ENCODE peak calls at places on chromosomes 12 and 14, in five cellular contexts. Y is lower lobe of right lung, U is brain microvascular endothelial cell, H is heart right ventricle, W is cardiac muscle cell. O is an unnamed sample.

GRCh38 chr12:124651508-124652273 is 84.3 kb upstream of the NCOR2 start:
- DNase-seq in Y (no peak), U (no peak), H (no peak), W (no peak), O (no peak)

GRCh38 chr12:11555743-11556625 is 93.5 kb upstream of the ETV6 start:
- DNase-seq in Y (no peak), U (no peak), H (no peak), W (no peak), O (no peak)

GRCh38 chr12:8913702-8914032 is 642 bp upstream of the PHC1 start:
- DNase-seq in Y (no peak), U (no peak), H (no peak), W (peak; percentile 19), O (no peak)

GRCh38 chr14:94879504-94879903 is 109.6 kb upstream of the GSC start:
- DNase-seq in Y (no peak), U (no peak), H (no peak), W (no peak), O (no peak)

GRCh38 chr14:95561001-95561412 is 26.2 kb downstream of the GLRX5 start:
- DNase-seq in Y (peak; percentile 88), U (peak; percentile 84), H (peak; percentile 79), W (peak; percentile 93), O (peak; percentile 76)

GRCh38 chr12:40183745-40184144 is 41.1 kb upstream of the LRRK2 start:
- DNase-seq in Y (no peak), U (no peak), H (no peak), W (no peak), O (no peak)

GRCh38 chr14:87952307-87953094 is 40.5 kb downstream of the GALC start:
- DNase-seq in Y (no peak), U (no peak), H (no peak), W (no peak), O (no peak)

GRCh38 chr14:57057803-57058202 is 210.9 kb downstream of the EXOC5 start:
- DNase-seq in Y (no peak), U (no peak), H (no peak), W (no peak), O (no peak)

GRCh38 chr14:48615618-48616017 is 940.2 kb upstream of the MDGA2 start:
- DNase-seq in Y (no peak), U (no peak), H (no peak), W (no peak), O (no peak)

GRCh38 chr14:75548544-75548943 is 26.3 kb downstream of the BATF start:
- DNase-seq in Y (no peak), U (no peak), H (no peak), W (no peak), O (no peak)

GRCh38 chr14:98736701-98737338 is 535.2 kb downstream of the BCL11B start:
- DNase-seq in Y (no peak), U (no peak), H (no peak), W (no peak), O (no peak)

GRCh38 chr14:70168401-70168800 is 20.4 kb downstream of the SLC8A3 start:
- DNase-seq in Y (no peak), U (no peak), H (no peak), W (no peak), O (no peak)

GRCh38 chr12:131616316-131617098 is 94.4 kb upstream of the SFSWAP start:
- DNase-seq in Y (no peak), U (no peak), H (no peak), W (no peak), O (no peak)
- H3K27ac ChIP-seq in Y (no peak overlapping the region), U (no peak overlapping the region), H (no peak overlapping the region), W (no peak overlapping the region), O (peak overlapping the region; percentile 67)

GRCh38 chr12:46855760-46856159 is 30.0 kb upstream of the SLC38A4 start:
- DNase-seq in Y (no peak), U (no peak), H (no peak), W (no peak), O (no peak)

GRCh38 chr12:46858368-46858767 is 32.6 kb upstream of the SLC38A4 start:
- DNase-seq in Y (no peak), U (no peak), H (no peak), W (no peak), O (no peak)

GRCh38 chr12:46857486-46857885 is 31.7 kb upstream of the SLC38A4 start:
- DNase-seq in Y (no peak), U (no peak), H (no peak), W (no peak), O (no peak)
- H3K27ac ChIP-seq in Y (no peak overlapping the region), U (no peak overlapping the region), H (no peak overlapping the region), W (no peak overlapping the region), O (no peak overlapping the region)

DNA sequence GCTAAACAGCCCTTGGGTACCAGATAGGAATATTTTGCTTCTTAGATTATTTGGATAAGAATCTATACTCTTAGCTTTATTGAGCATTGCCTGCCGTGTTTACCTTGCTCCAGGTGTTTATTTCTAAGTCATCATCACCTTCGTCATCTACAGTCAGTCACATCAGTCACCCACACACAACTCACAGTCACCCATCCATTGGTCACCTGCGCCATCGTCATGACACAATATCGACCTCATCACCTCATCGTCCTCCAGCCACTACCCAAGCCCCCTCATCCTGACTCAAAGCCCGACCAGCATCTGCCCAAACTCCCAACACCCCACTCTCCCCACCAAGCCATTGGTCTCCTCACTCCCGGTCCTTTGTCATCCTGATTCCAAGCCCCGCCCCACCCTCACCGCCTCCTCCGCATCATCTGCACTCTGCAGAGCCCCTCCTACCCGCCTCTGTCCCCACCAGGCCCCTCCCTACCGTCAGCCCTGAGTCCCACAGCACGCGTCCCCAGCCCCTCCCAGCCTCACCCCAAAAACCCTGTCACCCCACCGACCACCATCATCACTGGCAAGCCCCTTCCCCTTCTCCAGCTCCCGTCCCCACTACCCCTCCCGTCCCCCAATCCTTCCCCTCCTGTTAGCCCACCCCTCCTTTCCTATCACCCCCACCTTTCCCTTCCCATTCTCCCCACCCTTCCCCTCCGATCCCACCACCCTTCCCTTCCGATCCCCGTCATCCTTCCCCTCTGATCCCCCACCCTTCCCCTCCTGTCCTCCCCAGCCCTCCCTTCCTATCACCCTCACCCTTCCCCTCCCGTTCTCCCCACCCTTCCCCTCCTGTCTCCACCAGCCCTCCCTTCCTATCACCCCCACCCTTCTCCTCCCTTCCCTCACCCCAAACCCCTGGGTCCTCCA is 9.8 kb downstream of the DLK1 start:
- DNase-seq in Y (no peak), U (no peak), H (no peak), W (no peak), O (no peak)
- H3K27ac ChIP-seq in Y (no peak overlapping the region), U (no peak overlapping the region), H (no peak overlapping the region), W (no peak overlapping the region), O (no peak overlapping the region)

DNA sequence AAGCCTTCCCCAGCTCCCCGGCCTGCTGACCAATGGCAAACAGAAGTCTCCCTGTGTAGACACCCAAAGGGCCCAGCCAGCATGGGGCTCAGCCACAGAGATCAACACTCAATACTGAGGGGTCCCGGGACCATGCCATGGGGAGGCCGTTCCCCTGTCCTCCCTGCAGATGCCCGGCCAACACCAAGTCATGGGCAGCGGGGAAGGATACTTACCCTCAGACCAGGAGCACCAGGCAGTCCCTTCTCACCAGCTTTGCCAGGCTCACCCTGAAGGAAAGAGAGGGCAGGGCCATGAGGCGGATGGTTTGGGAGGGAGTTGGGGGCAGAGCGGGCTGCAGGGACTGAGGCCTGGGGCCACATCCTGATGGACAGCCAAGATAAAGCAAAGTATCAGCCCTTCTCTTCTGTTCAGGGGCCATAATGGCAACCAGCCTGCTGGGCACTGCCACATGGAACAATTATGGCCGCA is 19.9 kb downstream of the COL2A1 start:
- DNase-seq in Y (no peak), U (no peak), H (no peak), W (no peak), O (no peak)
- H3K27ac ChIP-seq in Y (no peak overlapping the region), U (no peak overlapping the region), H (no peak overlapping the region), W (no peak overlapping the region), O (no peak overlapping the region)

GRCh38 chr14:74505831-74506230 is 12.3 kb downstream of the ISCA2 start:
- DNase-seq in Y (peak; percentile 27), U (no peak), H (no peak), W (no peak), O (no peak)

GRCh38 chr14:74503973-74504335 is 10.4 kb downstream of the ISCA2 start:
- DNase-seq in Y (no peak), U (no peak), H (no peak), W (no peak), O (no peak)

GRCh38 chr14:74504874-74505617 is 11.5 kb downstream of the ISCA2 start:
- DNase-seq in Y (no peak), U (no peak), H (no peak), W (no peak), O (no peak)

GRCh38 chr14:74503256-74503972 is 9.8 kb downstream of the ISCA2 start:
- DNase-seq in Y (no peak), U (no peak), H (no peak), W (no peak), O (no peak)

GRCh38 chr14:74504412-74504811 is 10.8 kb downstream of the ISCA2 start:
- DNase-seq in Y (no peak), U (no peak), H (no peak), W (no peak), O (no peak)
- H3K27ac ChIP-seq in Y (no peak overlapping the region), U (no peak overlapping the region), H (no peak overlapping the region), W (no peak overlapping the region), O (no peak overlapping the region)

DNA sequence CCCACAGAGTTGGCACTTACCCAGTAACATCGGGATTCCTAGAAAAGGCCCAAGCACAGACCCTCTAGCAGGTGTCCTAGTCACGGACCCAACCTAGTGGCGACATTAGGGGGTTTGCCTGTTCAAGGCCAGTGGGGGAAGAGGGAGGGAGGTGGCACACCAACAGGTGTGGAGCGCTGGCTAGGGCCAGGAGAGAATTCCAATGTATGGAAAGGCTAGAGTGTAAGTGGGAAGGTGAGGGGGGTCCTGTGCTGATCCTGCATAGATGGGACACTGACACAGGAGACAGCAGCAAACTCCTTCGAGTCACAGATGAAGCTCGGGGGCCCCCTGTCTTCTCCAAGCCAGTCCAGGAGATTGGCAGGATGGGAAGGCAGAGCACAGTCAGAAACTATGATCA is 4.8 kb downstream of the PPP1R3E start:
- DNase-seq in Y (no peak), U (no peak), H (no peak), W (no peak), O (no peak)
- H3K27ac ChIP-seq in Y (no peak overlapping the region), U (no peak overlapping the region), H (no peak overlapping the region), W (no peak overlapping the region), O (no peak overlapping the region)

GRCh38 chr12:25001311-25001710 is 52.4 kb upstream of the BCAT1 start:
- DNase-seq in Y (no peak), U (no peak), H (no peak), W (no peak), O (no peak)

GRCh38 chr12:25009511-25010092 is 60.7 kb upstream of the BCAT1 start:
- DNase-seq in Y (no peak), U (no peak), H (no peak), W (no peak), O (no peak)

GRCh38 chr12:25004447-25004846 is 55.5 kb upstream of the BCAT1 start:
- DNase-seq in Y (no peak), U (no peak), H (no peak), W (no peak), O (no peak)

GRCh38 chr12:25005376-25005775 is 56.5 kb upstream of the BCAT1 start:
- DNase-seq in Y (no peak), U (no peak), H (no peak), W (no peak), O (no peak)
- H3K27ac ChIP-seq in Y (no peak overlapping the region), U (no peak overlapping the region), H (no peak overlapping the region), W (no peak overlapping the region), O (no peak overlapping the region)

O was measured in caudate nucleus.